ENCODE peak calls at places on chromosomes 1 and 21, in four cellular contexts. One of them, this sample, is unnamed. For H3K4me1 and H3K36me3, the result is how much of the 10 kb centered on the place peaks cover.

GRCh38 chr1:59184506-59184905 is 112.4 kb upstream of the FGGY start:
- DNase-seq in HCT116: no peak
- DNase-seq in kidney: no peak
- DNase-seq in uterus: no peak
- DNase-seq in this sample: no peak

GRCh38 chr1:219340796-219341195 is 167.1 kb downstream of the LYPLAL1 start:
- DNase-seq in uterus: no peak
- DNase-seq in kidney: no peak
- DNase-seq in HCT116: no peak
- DNase-seq in this sample: no peak

GRCh38 chr1:12475158-12475934 is 142.7 kb downstream of the DHRS3 start:
- DNase-seq in HCT116: no peak
- DNase-seq in kidney: no peak
- DNase-seq in uterus: no peak
- DNase-seq in this sample: no peak

GRCh38 chr1:9400425-9401079 is 107.9 kb downstream of the SPSB1 start:
- DNase-seq in kidney: peak
- DNase-seq in HCT116: no peak
- DNase-seq in uterus: no peak
- DNase-seq in this sample: no peak

GRCh38 chr1:176206006-176206960 is 803 bp downstream of the COP1 start:
- DNase-seq in uterus: peak
- DNase-seq in kidney: no peak
- DNase-seq in HCT116: no peak
- DNase-seq in this sample: peak

GRCh38 chr1:101075926-101076325 is 50.3 kb upstream of the DPH5 start:
- DNase-seq in HCT116: peak
- DNase-seq in kidney: no peak
- DNase-seq in uterus: no peak
- DNase-seq in this sample: no peak

GRCh38 chr1:161506336-161507223 is 1.3 kb downstream of the FCGR2A start:
- DNase-seq in kidney: no peak
- DNase-seq in HCT116: no peak
- DNase-seq in uterus: no peak
- DNase-seq in this sample: no peak

GRCh38 chr1:20366766-20367602 is 76.3 kb downstream of the VWA5B1 start:
- DNase-seq in kidney: peak
- DNase-seq in HCT116: no peak
- DNase-seq in uterus: no peak
- DNase-seq in this sample: peak

GRCh38 chr1:233394860-233395717 is 67.6 kb downstream of the MAP3K21 start:
- DNase-seq in HCT116: peak
- DNase-seq in kidney: no peak
- DNase-seq in uterus: no peak
- DNase-seq in this sample: peak

GRCh38 chr1:206816390-206817287 is 44.3 kb upstream of the IL10 start:
- DNase-seq in HCT116: no peak
- DNase-seq in kidney: no peak
- DNase-seq in uterus: no peak
- DNase-seq in this sample: no peak
- H3K4me3 ChIP-seq in HCT116: no peak
- H3K4me3 ChIP-seq in kidney: no peak
- H3K4me3 ChIP-seq in uterus: no peak
- H3K4me3 ChIP-seq in this sample: no peak

DNA sequence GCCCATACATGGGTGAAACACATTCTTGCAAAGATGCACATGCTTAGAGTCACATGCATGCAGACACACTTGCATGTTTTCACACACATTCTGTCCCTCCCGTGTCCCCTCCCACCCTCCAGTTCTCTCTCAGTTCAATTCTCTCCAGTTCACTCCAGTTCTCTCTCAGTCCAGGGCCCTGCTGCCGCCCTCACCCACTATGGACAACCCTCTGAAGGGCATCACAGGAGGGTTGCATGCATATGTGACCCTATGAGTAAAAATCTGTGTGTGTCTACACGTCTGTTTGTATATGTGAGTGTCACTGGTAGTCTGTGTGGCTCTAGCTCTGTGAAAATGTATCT is 21.8 kb upstream of the ADGRB2 start:
- DNase-seq in kidney: peak
- DNase-seq in uterus: no peak
- DNase-seq in HCT116: no peak
- DNase-seq in this sample: no peak
- H3K4me1 ChIP-seq in kidney: under half
- H3K4me1 ChIP-seq in uterus: under half
- H3K4me1 ChIP-seq in HCT116: under half
- H3K4me1 ChIP-seq in this sample: under half

DNA sequence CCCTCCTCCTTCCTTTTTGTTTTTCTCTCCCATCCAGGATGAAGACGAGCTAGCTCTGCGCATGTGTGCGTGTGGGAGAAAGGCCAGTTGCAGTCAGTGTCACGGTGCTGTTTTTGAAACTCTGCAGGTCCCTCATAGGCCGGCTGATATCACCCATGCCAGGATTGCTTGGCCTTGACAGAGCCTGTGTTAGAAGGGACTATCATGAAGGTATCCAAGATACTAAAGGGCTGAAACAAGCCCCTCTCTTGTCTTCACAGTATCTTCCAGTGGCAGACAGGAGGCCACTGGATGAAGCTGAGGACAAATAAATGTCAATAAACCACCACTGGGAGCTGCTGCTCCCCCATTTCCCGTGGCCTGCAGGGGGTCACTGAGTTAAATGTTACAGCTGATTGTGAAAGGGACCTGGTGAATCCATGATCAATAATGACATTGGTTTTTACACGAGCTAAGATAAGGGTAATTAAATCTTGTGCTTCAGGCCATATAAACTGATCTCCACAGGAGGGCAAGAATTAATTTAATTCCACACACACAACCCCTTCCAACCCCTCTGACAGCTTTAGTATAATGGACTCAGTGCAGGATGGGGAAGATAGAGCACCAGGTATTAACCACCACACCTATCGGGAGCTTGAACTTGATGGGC is 64.6 kb upstream of the TARBP1 start:
- DNase-seq in HCT116: no peak
- DNase-seq in uterus: peak
- DNase-seq in kidney: no peak
- DNase-seq in this sample: no peak
- H3K36me3 ChIP-seq in HCT116: under half
- H3K36me3 ChIP-seq in uterus: under half
- H3K36me3 ChIP-seq in kidney: under half
- H3K36me3 ChIP-seq in this sample: under half

GRCh38 chr1:174654553-174654952 is 206.8 kb downstream of the GPR52 start:
- DNase-seq in HCT116: no peak
- DNase-seq in kidney: no peak
- DNase-seq in uterus: no peak
- DNase-seq in this sample: no peak

GRCh38 chr1:174656409-174657059 is 208.8 kb downstream of the GPR52 start:
- DNase-seq in HCT116: no peak
- DNase-seq in uterus: no peak
- DNase-seq in kidney: no peak
- DNase-seq in this sample: no peak

DNA sequence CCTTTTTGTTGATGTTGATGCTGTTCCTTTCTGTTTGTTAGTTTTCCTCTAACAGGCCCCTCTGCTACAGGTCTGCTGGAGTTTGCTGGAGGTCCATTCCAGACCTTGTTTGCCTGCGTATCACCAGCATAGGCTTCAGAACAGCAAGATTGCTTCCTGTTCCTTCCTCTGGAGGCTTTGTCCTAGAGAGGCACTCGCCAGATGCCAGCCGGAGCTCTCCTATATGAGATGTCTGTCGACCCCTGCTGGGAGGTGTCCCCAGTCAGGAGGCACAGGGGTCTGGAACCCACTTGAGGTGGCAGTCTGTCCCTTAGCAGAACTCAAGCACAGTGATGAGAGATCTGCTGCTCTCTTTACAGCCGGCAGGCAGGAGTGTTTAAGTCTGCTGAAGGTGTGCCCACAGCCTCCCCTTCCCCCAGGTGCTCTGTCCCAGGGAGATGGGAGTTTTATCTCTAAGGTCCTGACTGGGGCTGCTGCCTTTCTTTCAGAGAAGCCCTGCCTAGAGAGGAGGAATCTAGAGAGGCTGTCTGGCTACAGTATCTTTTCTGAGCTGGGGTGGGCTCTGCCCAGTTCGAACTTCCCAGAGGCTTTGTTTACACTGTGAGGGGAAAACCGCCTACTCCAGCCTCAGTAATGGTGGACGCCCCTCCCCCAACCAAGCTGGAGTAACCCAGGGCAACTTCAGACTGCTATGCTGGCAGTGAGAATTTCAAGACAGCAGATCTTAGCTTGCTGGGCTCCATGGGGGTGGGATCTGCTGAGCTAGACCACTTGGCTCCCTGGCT is 204.9 kb downstream of the GPR52 start:
- DNase-seq in kidney: no peak
- DNase-seq in uterus: no peak
- DNase-seq in HCT116: no peak
- DNase-seq in this sample: no peak
- H3K4me3 ChIP-seq in kidney: no peak
- H3K4me3 ChIP-seq in uterus: no peak
- H3K4me3 ChIP-seq in HCT116: no peak
- H3K4me3 ChIP-seq in this sample: no peak

DNA sequence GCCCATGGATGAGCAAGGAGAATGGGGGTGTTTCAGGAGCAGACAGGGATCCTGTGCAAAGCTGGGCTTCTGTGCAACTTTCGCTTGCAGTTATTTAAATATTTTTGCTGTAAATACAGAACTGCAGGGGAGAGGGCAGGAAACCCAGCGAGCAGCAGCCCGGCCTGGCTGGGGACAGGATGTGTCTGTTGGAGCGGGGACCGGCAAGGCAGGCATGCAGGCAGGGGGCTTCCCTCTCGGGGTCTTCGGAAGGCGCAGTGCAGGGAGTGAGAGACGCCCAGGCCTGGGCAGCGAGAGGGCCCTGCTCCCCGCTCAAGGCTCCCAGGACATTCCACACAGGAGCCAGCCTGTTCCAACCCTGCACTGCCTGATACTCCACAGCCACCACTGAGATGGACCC is 1.7 kb upstream of the AIRE start:
- DNase-seq in uterus: no peak
- DNase-seq in HCT116: no peak
- DNase-seq in kidney: peak
- DNase-seq in this sample: no peak
- H3K4me1 ChIP-seq in uterus: under half
- H3K4me1 ChIP-seq in HCT116: under half
- H3K4me1 ChIP-seq in kidney: under half
- H3K4me1 ChIP-seq in this sample: under half

DNA sequence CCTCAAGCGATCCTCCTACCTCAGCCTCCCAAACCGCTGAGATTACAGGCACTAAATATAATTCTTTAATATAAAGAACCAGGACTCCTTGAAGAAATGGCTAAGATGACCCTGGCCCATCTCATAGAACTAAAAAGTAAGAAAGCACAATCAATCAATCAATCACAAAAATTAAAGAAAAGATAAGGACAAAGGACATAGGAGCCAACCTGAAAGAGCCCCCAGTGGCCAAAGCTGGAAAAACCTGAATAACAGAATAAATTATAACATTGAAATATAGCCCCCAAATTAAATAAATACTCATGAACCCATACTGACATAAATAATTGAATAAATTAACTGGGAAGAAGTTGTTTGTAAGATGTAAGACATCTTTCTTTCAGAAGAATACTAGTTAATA is 8.9 kb downstream of the NUP210L start:
- DNase-seq in kidney: no peak
- DNase-seq in HCT116: no peak
- DNase-seq in uterus: no peak
- DNase-seq in this sample: no peak
- H3K36me3 ChIP-seq in kidney: under half
- H3K36me3 ChIP-seq in HCT116: under half
- H3K36me3 ChIP-seq in uterus: under half
- H3K36me3 ChIP-seq in this sample: under half

DNA sequence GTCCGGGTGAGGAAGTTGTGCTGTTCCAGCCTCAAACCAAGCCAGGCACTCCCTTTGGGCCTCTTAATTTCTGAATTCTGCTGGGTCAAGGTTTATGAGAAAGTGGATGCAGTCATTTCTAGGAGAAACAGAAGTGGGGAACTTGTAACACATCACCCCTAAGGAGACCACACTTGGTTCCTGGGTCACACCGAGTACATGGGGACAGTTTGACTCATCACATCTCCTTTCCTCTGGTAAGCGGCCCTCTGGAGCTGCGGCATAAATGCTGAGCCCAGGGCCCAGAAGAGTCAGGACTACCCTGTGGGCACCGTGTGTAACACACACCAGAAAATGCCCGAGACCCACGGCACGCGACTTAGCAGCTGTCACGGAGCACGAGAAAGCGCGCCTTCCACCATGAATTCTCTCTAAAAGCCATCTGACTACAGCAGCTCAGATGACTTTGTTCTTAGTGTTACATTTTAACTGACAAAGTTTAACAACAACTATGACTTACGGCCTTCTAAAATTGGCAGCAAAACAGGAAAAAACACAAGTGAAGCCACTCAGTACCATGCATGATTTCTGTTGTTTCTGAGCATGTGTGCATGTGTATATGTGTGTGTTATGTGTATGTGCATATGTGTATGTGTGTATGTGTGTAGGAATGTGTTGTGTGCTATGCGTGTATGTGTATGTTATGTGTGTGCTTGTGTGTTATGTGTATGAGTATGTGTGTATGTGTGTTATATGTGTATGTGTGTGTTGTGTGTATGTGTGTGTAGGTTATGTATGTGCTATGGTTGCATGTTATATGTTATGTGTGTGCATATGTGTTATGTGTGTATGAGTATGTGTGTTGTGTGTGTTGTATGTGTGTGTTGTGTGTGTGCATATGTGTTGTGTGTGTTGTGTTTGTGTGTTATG is 50.8 kb downstream of the TOMM20 start:
- DNase-seq in HCT116: no peak
- DNase-seq in kidney: peak
- DNase-seq in uterus: no peak
- DNase-seq in this sample: no peak
- H3K4me3 ChIP-seq in HCT116: no peak
- H3K4me3 ChIP-seq in kidney: no peak
- H3K4me3 ChIP-seq in uterus: no peak
- H3K4me3 ChIP-seq in this sample: no peak

GRCh38 chr1:234600418-234601216 is 9.4 kb downstream of the IRF2BP2 start:
- DNase-seq in HCT116: peak
- DNase-seq in kidney: no peak
- DNase-seq in uterus: peak
- DNase-seq in this sample: peak
- H3K4me1 ChIP-seq in HCT116: half or more
- H3K4me1 ChIP-seq in kidney: under half
- H3K4me1 ChIP-seq in uterus: under half
- H3K4me1 ChIP-seq in this sample: half or more